ENCODE peak calls at places on chromosomes 7 and 10, in five cellular contexts. S is amygdala, N is fibroblast of pulmonary artery, K is bronchial epithelial cell, T is MV-4-11. P is an unnamed sample.

GRCh38 chr10:72274730-72275350 is 1.1 kb downstream of the DDIT4 start:
- DNase-seq in S (peak), N (peak), K (no peak), T (no peak), P (peak)

GRCh38 chr7:473211-473734 is 46.4 kb downstream of the PDGFA start:
- DNase-seq in S (no peak), N (no peak), K (no peak), T (no peak), P (no peak)

GRCh38 chr10:104067525-104067924 is 18.2 kb downstream of the COL17A1 start:
- DNase-seq in S (no peak), N (no peak), K (no peak), T (no peak), P (no peak)

GRCh38 chr10:58867683-58868082 is 308.8 kb upstream of the PHYHIPL start:
- DNase-seq in S (no peak), N (no peak), K (no peak), T (no peak), P (no peak)

GRCh38 chr7:65475734-65476319 is 102.2 kb downstream of the ZNF92 start:
- DNase-seq in S (no peak), N (no peak), K (peak), T (no peak), P (no peak)

GRCh38 chr10:82880776-82881175 is 1005.8 kb downstream of the NRG3 start:
- DNase-seq in S (no peak), N (no peak), K (no peak), T (no peak), P (no peak)

GRCh38 chr7:100509213-100509612 is 25.5 kb downstream of the NYAP1 start:
- DNase-seq in S (no peak), N (peak), K (peak), T (no peak), P (peak)

GRCh38 chr10:51074238-51075028 is at the start of gene PRKG1:
- DNase-seq in S (peak), N (peak), K (peak), T (no peak), P (peak)

GRCh38 chr10:104322416-104322782 is 15.9 kb downstream of the ITPRIP start:
- DNase-seq in S (no peak), N (no peak), K (peak), T (peak), P (no peak)

GRCh38 chr10:14658331-14659122 is 116.2 kb downstream of the FAM107B start:
- DNase-seq in S (no peak), N (peak), K (peak), T (peak), P (peak)

GRCh38 chr7:76515999-76516443 is 5.7 kb downstream of the UPK3B start:
- DNase-seq in S (no peak), N (peak), K (peak), T (no peak), P (no peak)

GRCh38 chr10:18402766-18403346 is 248.5 kb downstream of the NSUN6 start:
- DNase-seq in S (no peak), N (no peak), K (no peak), T (peak), P (no peak)

GRCh38 chr10:34008641-34009040 is 674.2 kb upstream of the NRP1 start:
- DNase-seq in S (no peak), N (no peak), K (no peak), T (no peak), P (no peak)

GRCh38 chr10:102646610-102647432 is 2.5 kb downstream of the TRIM8 start:
- DNase-seq in S (no peak), N (peak), K (no peak), T (peak), P (peak)

GRCh38 chr7:111873963-111874693 is 311.8 kb upstream of the IMMP2L start:
- DNase-seq in S (no peak), N (peak), K (no peak), T (no peak), P (peak)

GRCh38 chr7:945147-945555 is 9.3 kb downstream of the ADAP1 start:
- DNase-seq in S (no peak), N (no peak), K (peak), T (no peak), P (no peak)

GRCh38 chr7:8434290-8435002 is 1.0 kb downstream of the NXPH1 start:
- DNase-seq in S (no peak), N (no peak), K (no peak), T (no peak), P (no peak)

GRCh38 chr7:44333971-44334733 is 8.8 kb upstream of the CAMK2B start:
- DNase-seq in S (no peak), N (peak), K (no peak), T (no peak), P (peak)

GRCh38 chr10:6583447-6583846 is 3.4 kb upstream of the PRKCQ start:
- DNase-seq in S (no peak), N (no peak), K (no peak), T (no peak), P (no peak)

GRCh38 chr10:128068398-128069285 is 57.6 kb downstream of the MKI67 start:
- DNase-seq in S (no peak), N (no peak), K (no peak), T (no peak), P (no peak)

GRCh38 chr7:130937830-130938229 is 203.8 kb upstream of the KLF14 start:
- DNase-seq in S (no peak), N (no peak), K (no peak), T (no peak), P (no peak)

GRCh38 chr7:40499718-40500117 is 364.9 kb downstream of the SUGCT start:
- DNase-seq in S (no peak), N (no peak), K (no peak), T (no peak), P (peak)